ENCODE peak calls at places on chromosomes 6 and 20, in four cellular contexts. Y is WTC11, L is K562, Z is SK-N-SH. V is an unnamed sample.

GRCh38 chr20:24498641-24499040 is 29.2 kb downstream of the SYNDIG1 start:
- DNase-seq in L (no peak), Y (no peak), Z (no peak), V (no peak)

GRCh38 chr20:35111141-35111888 is 18.7 kb upstream of the TRPC4AP start:
- DNase-seq in Z (no peak), L (no peak), Y (no peak), V (no peak)

GRCh38 chr6:64280569-64280968 is 645.0 kb downstream of the PHF3 start:
- DNase-seq in Y (peak; percentile 15), L (no peak), Z (peak; percentile 6), V (no peak)

GRCh38 chr6:16883414-16883813 is 122.2 kb upstream of the ATXN1 start:
- DNase-seq in Y (no peak), L (no peak), Z (no peak), V (no peak)

GRCh38 chr20:40583195-40583594 is 105.8 kb downstream of the MAFB start:
- DNase-seq in Z (no peak), L (no peak), Y (no peak), V (no peak)

GRCh38 chr20:45090481-45090880 is 10.4 kb downstream of the KCNS1 start:
- DNase-seq in Z (no peak), L (no peak), Y (no peak), V (no peak)

GRCh38 chr20:45347936-45348809 is at the start of gene SDC4:
- DNase-seq in Y (peak; percentile 68), L (peak; percentile 76), Z (peak; percentile 85), V (no peak)

GRCh38 chr6:137008204-137008603 is 36.6 kb downstream of the IL20RA start:
- DNase-seq in L (no peak), Z (no peak), Y (no peak), V (no peak)

GRCh38 chr20:23497458-23498026 is 6.6 kb downstream of the CST8 start:
- DNase-seq in L (no peak), Y (no peak), Z (no peak), V (peak; percentile 17)

GRCh38 chr20:39302312-39302711 is 340.2 kb downstream of the DHX35 start:
- DNase-seq in Z (no peak), Y (no peak), L (no peak), V (no peak)

GRCh38 chr20:31653573-31653972 is 15.9 kb downstream of the COX4I2 start:
- DNase-seq in Z (no peak), Y (no peak), L (no peak), V (no peak)

GRCh38 chr6:3881722-3882421 is 32.7 kb downstream of the FAM50B start:
- DNase-seq in Z (no peak), Y (no peak), L (no peak), V (no peak)

GRCh38 chr6:100417037-100417436 is 47.7 kb downstream of the SIM1 start:
- DNase-seq in Y (no peak), L (no peak), Z (no peak), V (no peak)

GRCh38 chr6:170173416-170173990 is 117.4 kb downstream of the DLL1 start:
- DNase-seq in L (no peak), Y (no peak), Z (no peak), V (no peak)

DNA sequence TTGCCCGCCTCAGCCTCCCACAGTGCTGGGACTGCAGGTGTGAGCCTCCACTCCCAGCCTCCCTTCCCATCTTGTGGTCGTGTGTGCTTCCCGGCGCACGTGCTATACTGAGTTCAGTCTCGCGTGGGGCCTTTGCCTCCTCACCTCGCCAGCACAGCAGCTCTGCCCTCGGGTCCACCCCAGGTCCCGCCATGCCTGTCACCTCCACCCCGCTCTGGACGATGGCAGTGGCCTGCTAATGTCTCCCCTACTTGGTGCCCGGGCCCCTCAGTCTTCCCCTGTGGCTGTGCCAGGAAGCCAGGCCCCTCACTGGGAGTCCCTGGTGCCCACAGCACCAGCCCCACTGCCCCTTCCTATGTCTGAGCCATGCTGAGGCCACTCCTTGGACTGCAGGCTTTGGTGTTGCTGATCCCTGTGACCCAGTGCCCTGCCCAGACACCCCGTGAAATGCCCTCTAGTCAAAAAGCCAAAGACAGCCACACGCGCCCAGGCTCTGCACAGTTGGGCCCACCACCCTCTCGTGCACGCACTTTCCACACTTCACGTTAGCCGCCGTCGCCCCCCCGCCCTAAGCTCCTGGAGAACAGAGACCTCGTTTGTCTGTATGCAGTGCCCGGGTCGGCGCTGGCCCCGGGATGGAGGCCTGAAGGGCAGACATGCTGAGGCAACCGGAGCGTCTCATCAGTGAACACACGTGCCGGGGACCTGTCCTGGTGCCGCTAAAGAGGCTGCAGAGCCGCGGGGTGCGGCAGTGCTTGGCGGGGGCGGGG is 14.3 kb downstream of the HRH3 start:
- DNase-seq in L (no peak), Z (no peak), Y (no peak), V (no peak)
- TF ChIP-seq USF1 in L (no peak), Z (no peak), Y (no peak), V (no peak)

GRCh38 chr6:22078802-22079545 is 217.9 kb downstream of the PRL start:
- DNase-seq in Z (no peak), Y (peak; percentile 56), L (no peak), V (no peak)
- TF ChIP-seq USF1 in Z (no peak), Y (no peak), L (no peak), V (no peak)

GRCh38 chr6:22959571-22959970 is 390.2 kb downstream of the HDGFL1 start:
- DNase-seq in Y (no peak), L (no peak), Z (no peak), V (no peak)
- TF ChIP-seq USF1 in Y (no peak), L (no peak), Z (no peak), V (no peak)

GRCh38 chr20:57260959-57261357 is 5.5 kb downstream of the BMP7 start:
- DNase-seq in Y (no peak), Z (no peak), L (no peak), V (no peak)
- TF ChIP-seq USF1 in Y (no peak), Z (no peak), L (no peak), V (no peak)

DNA sequence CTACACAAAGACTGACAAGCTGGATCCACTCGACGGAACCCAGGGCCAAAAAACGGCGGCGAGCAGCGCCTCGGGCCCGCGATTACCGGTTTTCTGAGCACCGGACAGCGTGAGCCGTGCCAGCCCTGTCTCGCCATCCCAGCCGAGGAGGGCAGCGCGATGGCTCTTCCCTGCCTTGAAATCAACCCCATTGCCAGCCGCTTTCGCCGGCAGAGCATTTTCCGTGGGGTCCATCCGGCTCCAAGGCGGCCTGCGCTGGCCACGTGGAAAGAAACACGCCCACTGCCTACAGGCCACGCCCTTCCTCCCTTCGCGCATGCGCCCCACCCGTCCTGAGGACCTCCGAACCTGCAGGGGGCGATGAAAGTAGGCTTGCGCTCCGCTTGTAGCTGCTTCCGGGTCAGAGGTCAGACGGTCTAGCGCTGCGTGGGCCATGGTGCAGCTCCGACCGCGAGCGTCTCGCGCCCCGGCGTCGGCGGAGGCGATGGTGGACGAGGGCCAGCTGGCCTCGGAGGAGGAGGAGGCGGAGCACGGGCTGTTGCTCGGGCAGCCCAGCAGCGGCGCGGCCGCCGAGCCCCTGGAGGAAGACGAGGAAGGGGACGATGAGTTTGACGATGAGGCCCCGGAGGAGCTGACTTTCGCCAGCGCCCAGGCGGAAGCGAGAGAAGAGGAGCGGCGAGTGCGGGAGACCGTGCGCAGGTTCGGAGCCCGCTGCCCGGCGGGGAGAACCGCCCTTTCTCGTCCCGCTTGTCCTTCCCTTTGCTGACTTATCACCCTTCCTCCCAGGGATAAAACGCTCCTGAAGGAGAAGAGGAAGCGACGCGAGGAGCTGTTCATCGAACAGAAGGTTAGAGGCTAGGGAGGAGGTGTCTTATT is at the start of gene NOL7:
- DNase-seq in L (peak; percentile 99), Z (peak; percentile 99), Y (peak; percentile 96), V (peak; percentile 95)
- TF ChIP-seq USF1 in L (peak; percentile 93), Z (peak; percentile 80), Y (peak; percentile 82), V (peak; percentile 73)

V was measured in GM12878.